ENCODE peak calls at places on chromosomes 7 and 10, in nine cellular contexts. A, N, P, S, W, C, E, H and R are unnamed samples.

GRCh38 chr10:104321226-104321625 is 17.0 kb downstream of the ITPRIP start:
- DNase-seq in A (no peak), N (peak), C (no peak), E (no peak), H (no peak), W (no peak), S (no peak), P (no peak), R (no peak)

GRCh38 chr10:73413108-73413527 is 740 bp downstream of the ANXA7 start:
- DNase-seq in P (peak), C (no peak), H (no peak), A (no peak), W (peak), S (peak), E (peak), N (peak), R (peak)

GRCh38 chr7:75861636-75862035 is 17.2 kb upstream of the RHBDD2 start:
- DNase-seq in N (no peak), C (peak), E (peak), S (no peak), A (no peak), H (no peak), P (peak), W (no peak), R (no peak)

GRCh38 chr7:158015403-158016116 is 572.1 kb downstream of the PTPRN2 start:
- DNase-seq in W (no peak), N (no peak), E (no peak), S (no peak), P (peak), A (peak), H (no peak), C (no peak), R (no peak)

GRCh38 chr10:72243822-72244437 is 27.9 kb upstream of the ASCC1 start:
- DNase-seq in S (no peak), W (no peak), P (no peak), N (peak), H (peak), A (peak), C (peak), E (peak), R (no peak)

GRCh38 chr10:123135415-123136141 is at the start of gene HMX3:
- DNase-seq in C (peak), S (no peak), W (no peak), P (peak), H (peak), A (no peak), E (peak), N (no peak), R (no peak)

GRCh38 chr10:126592901-126593300 is 77.6 kb downstream of the C10orf90 start:
- DNase-seq in P (no peak), E (no peak), W (no peak), S (no peak), C (no peak), N (no peak), A (no peak), H (no peak), R (no peak)

GRCh38 chr7:84389242-84389641 is 194.7 kb upstream of the SEMA3A start:
- DNase-seq in E (no peak), C (no peak), W (no peak), P (peak), H (no peak), A (no peak), S (peak), N (no peak), R (peak)

GRCh38 chr7:55449205-55449991 is 84.3 kb downstream of the LANCL2 start:
- DNase-seq in H (no peak), N (no peak), W (no peak), E (no peak), A (no peak), C (no peak), S (no peak), P (no peak), R (no peak)

GRCh38 chr7:95547949-95548348 is 48.4 kb downstream of the PDK4 start:
- DNase-seq in A (no peak), H (no peak), E (no peak), N (no peak), W (no peak), S (no peak), C (no peak), P (no peak), R (no peak)

GRCh38 chr10:28722065-28722803 is 44.9 kb downstream of the BAMBI start:
- DNase-seq in P (no peak), W (peak), N (peak), C (peak), H (peak), A (no peak), S (no peak), E (peak), R (no peak)

GRCh38 chr10:106577266-106577665 is 587.2 kb downstream of the SORCS1 start:
- DNase-seq in A (no peak), N (no peak), S (no peak), W (no peak), C (peak), H (peak), E (peak), P (peak), R (no peak)

GRCh38 chr10:132281915-132282666 is 25.7 kb downstream of the STK32C start:
- DNase-seq in H (no peak), S (no peak), A (no peak), C (no peak), E (no peak), W (peak), P (no peak), N (no peak), R (no peak)

GRCh38 chr10:126408953-126409641 is 20.8 kb upstream of the ADAM12 start:
- DNase-seq in H (no peak), A (no peak), N (no peak), W (no peak), C (no peak), P (no peak), E (no peak), S (no peak), R (no peak)

GRCh38 chr10:113876461-113876860 is 22.0 kb downstream of the NHLRC2 start:
- DNase-seq in C (no peak), S (no peak), H (no peak), W (no peak), N (no peak), A (no peak), E (no peak), P (no peak), R (no peak)

GRCh38 chr10:115659616-115660015 is 566.5 kb downstream of the ATRNL1 start:
- DNase-seq in E (peak), C (no peak), S (no peak), N (no peak), P (no peak), W (no peak), H (peak), A (no peak), R (no peak)

GRCh38 chr7:91628742-91629141 is 251.8 kb downstream of the MTERF1 start:
- DNase-seq in H (no peak), W (peak), A (no peak), E (peak), S (no peak), P (no peak), N (no peak), C (no peak), R (no peak)

GRCh38 chr10:15141136-15142067 is 27.1 kb downstream of the NMT2 start:
- DNase-seq in W (no peak), H (no peak), P (no peak), S (no peak), A (no peak), N (no peak), C (no peak), E (no peak), R (peak)

GRCh38 chr7:116552616-116553015 is 27.8 kb downstream of the CAV1 start:
- DNase-seq in S (no peak), A (no peak), E (peak), N (no peak), W (no peak), P (no peak), C (peak), H (peak), R (no peak)

GRCh38 chr7:23981758-23982157 is 271.7 kb downstream of the STK31 start:
- DNase-seq in C (no peak), H (no peak), E (no peak), W (no peak), P (no peak), S (no peak), N (no peak), A (no peak), R (no peak)

GRCh38 chr10:50625663-50626062 is 1.9 kb upstream of the SGMS1 start:
- DNase-seq in S (no peak), E (peak), C (no peak), A (no peak), H (no peak), W (no peak), P (peak), N (no peak), R (no peak)

GRCh38 chr7:17681965-17682364 is 258.3 kb downstream of the SNX13 start:
- DNase-seq in H (no peak), A (no peak), N (no peak), S (no peak), W (no peak), E (peak), C (no peak), P (no peak), R (no peak)

GRCh38 chr7:17304926-17305325 is 6.5 kb downstream of the AHR start:
- DNase-seq in P (peak), E (peak), N (no peak), C (peak), A (no peak), S (no peak), H (peak), W (no peak), R (no peak)

GRCh38 chr10:7789390-7789789 is 1.4 kb downstream of the ATP5F1C start:
- DNase-seq in W (peak), N (no peak), P (peak), E (peak), C (peak), S (no peak), A (no peak), H (peak), R (no peak)

GRCh38 chr7:48035967-48036478 is 680 bp downstream of the C7orf57 start:
- DNase-seq in P (no peak), E (peak), C (peak), N (peak), H (peak), S (no peak), A (peak), W (peak), R (no peak)

GRCh38 chr7:47418910-47419309 is 163.0 kb downstream of the TNS3 start:
- DNase-seq in N (no peak), C (peak), E (peak), H (peak), A (peak), W (no peak), P (no peak), S (no peak), R (no peak)

GRCh38 chr10:6348091-6348862 is 145.5 kb downstream of the PFKFB3 start:
- DNase-seq in N (no peak), W (peak), S (peak), A (no peak), P (peak), H (no peak), E (peak), C (no peak), R (peak)

GRCh38 chr7:22849158-22849557 is 26.5 kb upstream of the TOMM7 start:
- DNase-seq in W (no peak), P (no peak), S (no peak), C (no peak), H (no peak), N (no peak), E (peak), A (no peak), R (no peak)

GRCh38 chr10:89242340-89242680 is 9.3 kb downstream of the LIPA start:
- DNase-seq in E (no peak), H (no peak), N (no peak), C (no peak), A (no peak), S (no peak), P (no peak), W (no peak), R (no peak)

GRCh38 chr7:50369408-50370026 is 65.0 kb downstream of the IKZF1 start:
- DNase-seq in A (no peak), H (peak), E (no peak), W (no peak), P (peak), N (no peak), S (peak), C (no peak), R (peak)
- TF ChIP-seq CTCF in A (peak), H (peak), E (no peak), W (peak), P (peak), N (no peak), S (peak), C (peak), R (peak)

DNA sequence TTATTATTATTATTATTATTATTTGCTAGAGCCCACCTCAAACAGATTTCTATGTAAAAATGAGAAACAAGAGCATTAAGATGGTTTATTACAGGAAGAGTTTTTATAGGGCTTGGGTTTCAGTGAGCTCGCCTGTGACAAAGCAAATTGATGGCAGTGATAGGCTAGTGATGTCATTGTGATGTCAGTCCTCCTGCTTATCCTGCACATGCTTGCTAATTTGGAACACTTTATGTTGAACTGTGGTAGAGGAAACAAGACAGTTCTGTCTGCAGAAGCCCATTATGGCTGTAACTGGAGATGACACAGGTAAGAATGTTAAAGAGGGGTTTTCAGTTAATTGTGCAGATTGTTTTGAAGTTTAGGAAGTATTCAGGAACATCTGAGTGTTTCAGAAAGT is 68.3 kb downstream of the CREM start:
- DNase-seq in E (peak), A (no peak), C (peak), H (peak), N (no peak), W (no peak), P (peak), S (no peak), R (no peak)
- H3K4me3 ChIP-seq in E (peak), A (peak), C (peak), H (peak), N (peak), W (peak), P (peak), S (peak), R (no peak)

GRCh38 chr10:22231260-22231659 is 13.4 kb upstream of the EBLN1 start:
- DNase-seq in S (no peak), N (no peak), E (no peak), W (no peak), C (no peak), P (no peak), H (no peak), A (no peak), R (no peak)
- TF ChIP-seq CTCF in S (no peak), N (no peak), E (no peak), W (no peak), C (no peak), P (no peak), H (no peak), A (no peak), R (no peak)

GRCh38 chr7:154915600-154915999 is 87.3 kb downstream of the PAXIP1 start:
- DNase-seq in A (no peak), S (peak), P (no peak), N (no peak), E (no peak), H (no peak), W (no peak), C (no peak), R (no peak)

GRCh38 chr7:154912921-154913644 is 89.8 kb downstream of the PAXIP1 start:
- DNase-seq in H (no peak), E (peak), A (no peak), S (no peak), P (no peak), N (no peak), C (no peak), W (no peak), R (no peak)

GRCh38 chr7:154914580-154915380 is 88.1 kb downstream of the PAXIP1 start:
- DNase-seq in S (no peak), E (peak), A (no peak), W (no peak), P (peak), N (no peak), H (no peak), C (no peak), R (no peak)

GRCh38 chr7:154911862-154912261 is 91.1 kb downstream of the PAXIP1 start:
- DNase-seq in P (no peak), H (no peak), C (no peak), A (no peak), E (no peak), W (no peak), N (no peak), S (no peak), R (no peak)

DNA sequence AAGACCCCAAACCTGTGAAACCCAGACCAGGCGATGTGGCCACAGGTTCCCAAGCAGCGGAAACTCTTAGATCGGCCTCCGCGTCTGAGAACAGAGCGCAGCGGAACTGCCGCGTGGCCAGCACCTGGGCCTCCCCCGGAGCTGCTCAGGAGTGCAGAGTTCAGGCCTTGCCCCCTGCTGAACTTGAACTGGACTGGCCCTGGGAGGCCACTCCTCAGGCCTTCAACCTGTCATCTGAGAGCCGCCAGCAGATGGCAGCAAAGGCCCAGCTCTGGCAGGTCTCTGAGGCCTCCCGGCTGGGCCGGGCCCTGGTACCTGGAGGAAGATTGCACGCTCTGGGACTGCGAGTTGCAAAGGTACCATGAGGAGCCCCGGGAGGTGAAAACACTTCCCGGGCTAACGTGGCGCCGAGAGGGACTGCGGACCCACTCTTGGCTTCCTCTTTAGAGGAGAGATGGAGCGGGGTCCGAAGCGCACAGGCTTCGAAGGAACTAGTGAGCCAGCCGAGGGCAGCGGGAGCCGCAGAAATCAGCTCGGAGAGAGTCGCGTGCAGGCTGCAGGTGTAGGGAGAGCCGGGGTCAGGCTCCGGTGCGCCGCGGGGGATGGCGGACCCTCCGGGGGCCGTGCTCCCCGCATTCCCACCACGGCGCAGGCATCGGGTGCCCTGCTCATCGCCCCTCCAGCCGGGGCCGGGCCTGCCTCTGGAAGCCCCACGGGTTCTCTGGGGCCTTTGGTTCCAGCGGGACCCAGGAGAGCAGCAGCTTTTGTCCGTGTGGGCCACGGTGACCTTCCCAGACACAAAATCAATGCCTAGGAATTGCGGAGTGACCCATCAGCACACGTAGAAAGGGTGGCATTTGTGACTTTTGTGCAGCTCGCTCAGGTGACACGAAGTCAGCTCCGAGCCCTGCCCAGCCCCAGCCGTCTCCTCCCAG is 89.0 kb downstream of the PAXIP1 start:
- DNase-seq in N (peak), C (peak), H (peak), S (peak), W (peak), A (peak), P (peak), E (peak), R (no peak)
- H3K4me3 ChIP-seq in N (no peak), C (no peak), H (no peak), S (peak), W (no peak), A (peak), P (no peak), E (peak), R (no peak)

GRCh38 chr7:5477723-5478531 is 54.3 kb upstream of the TNRC18 start:
- DNase-seq in E (peak), P (peak), S (no peak), W (peak), H (no peak), N (no peak), C (no peak), A (no peak), R (no peak)
- TF ChIP-seq CTCF in E (peak), P (peak), S (no peak), W (peak), H (no peak), N (no peak), C (peak), A (no peak), R (peak)

GRCh38 chr10:79022565-79023488 is 45.9 kb upstream of the ZMIZ1 start:
- DNase-seq in S (peak), A (peak), W (peak), P (peak), C (no peak), N (peak), E (no peak), H (no peak), R (peak)
- H3K4me3 ChIP-seq in S (peak), A (no peak), W (no peak), P (no peak), C (no peak), N (no peak), E (no peak), H (no peak), R (peak)

GRCh38 chr7:134328900-134329299 is 12.2 kb upstream of the SLC35B4 start:
- DNase-seq in S (peak), N (no peak), P (no peak), A (no peak), E (no peak), W (no peak), H (no peak), C (no peak), R (no peak)

GRCh38 chr7:134331393-134331792 is 14.7 kb upstream of the SLC35B4 start:
- DNase-seq in H (no peak), N (no peak), S (no peak), A (no peak), W (no peak), C (no peak), P (no peak), E (no peak), R (no peak)

GRCh38 chr7:134330990-134331389 is 14.3 kb upstream of the SLC35B4 start:
- DNase-seq in E (no peak), C (no peak), W (no peak), P (peak), H (no peak), A (no peak), N (no peak), S (no peak), R (no peak)

GRCh38 chr7:134329614-134330316 is 13.0 kb upstream of the SLC35B4 start:
- DNase-seq in P (no peak), N (no peak), S (no peak), A (no peak), H (no peak), C (no peak), W (no peak), E (no peak), R (no peak)

GRCh38 chr7:134327896-134328295 is 11.2 kb upstream of the SLC35B4 start:
- DNase-seq in H (peak), E (peak), W (peak), C (peak), A (no peak), P (peak), S (peak), N (no peak), R (peak)
- TF ChIP-seq CTCF in H (peak), E (peak), W (peak), C (peak), A (no peak), P (peak), S (peak), N (no peak), R (peak)

DNA sequence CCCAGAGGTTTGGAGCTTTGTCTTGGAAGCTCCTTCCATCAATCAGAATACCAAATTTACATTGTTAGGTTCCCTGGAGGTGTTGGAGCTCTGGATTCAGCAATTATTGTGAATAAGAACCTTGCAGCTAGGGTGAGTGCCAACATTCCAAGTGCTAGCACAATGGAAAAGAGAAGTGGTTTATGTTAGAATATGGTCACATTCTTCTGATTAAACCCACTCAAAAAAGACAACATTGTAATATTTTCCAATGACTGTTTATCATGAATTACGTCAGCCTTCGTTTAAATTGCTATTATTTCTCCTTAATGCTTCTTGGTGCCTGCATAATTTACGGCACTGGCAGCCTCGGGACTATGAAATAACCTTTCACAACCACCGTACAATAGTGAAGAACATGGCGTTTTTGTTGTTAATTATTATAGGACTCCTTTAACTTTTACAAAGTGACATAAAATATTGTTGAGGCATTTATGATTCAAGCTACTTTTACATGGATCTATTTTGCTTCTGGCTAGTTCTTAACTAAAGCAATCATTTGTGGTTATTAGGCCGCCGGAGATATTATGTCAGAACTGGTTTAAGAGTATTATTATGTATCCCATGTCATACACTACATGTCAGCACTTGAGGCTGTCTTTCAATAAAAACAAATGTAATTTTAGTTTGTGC is 117.7 kb downstream of the ARID5B start:
- DNase-seq in W (no peak), N (no peak), P (no peak), E (peak), H (peak), S (no peak), C (no peak), A (no peak), R (no peak)
- H3K4me3 ChIP-seq in W (no peak), N (no peak), P (no peak), E (no peak), H (peak), S (no peak), C (no peak), A (peak), R (peak)

GRCh38 chr7:78363866-78364265 is 565.3 kb downstream of the PHTF2 start:
- DNase-seq in E (peak), S (no peak), C (no peak), A (no peak), N (no peak), W (no peak), H (no peak), P (no peak), R (no peak)
- TF ChIP-seq CTCF in E (no peak), S (no peak), C (no peak), A (no peak), N (no peak), W (no peak), H (no peak), P (no peak), R (no peak)

GRCh38 chr7:77378584-77378983 is 37.6 kb downstream of the GSAP start:
- DNase-seq in A (no peak), E (no peak), N (no peak), C (no peak), W (no peak), S (no peak), H (no peak), P (no peak), R (no peak)
- H3K4me3 ChIP-seq in A (no peak), E (no peak), N (no peak), C (no peak), W (no peak), S (no peak), H (no peak), P (no peak), R (no peak)